ENCODE peak calls at places on chromosomes 11 and 22, in eight cellular contexts. F, K, S, R, M, D, W and C are unnamed samples.

GRCh38 chr11:61687420-61687819 is 7.2 kb downstream of the DAGLA start:
- DNase-seq in W (no peak), S (no peak), F (no peak), K (no peak), D (no peak), M (no peak), R (no peak), C (no peak)

GRCh38 chr11:8069771-8070170 is 11.2 kb upstream of the TUB start:
- DNase-seq in M (no peak), K (no peak), D (no peak), F (no peak), S (no peak), W (no peak), R (no peak), C (no peak)

GRCh38 chr11:123640677-123641494 is 13.5 kb downstream of the SCN3B start:
- DNase-seq in W (peak), S (no peak), M (peak), R (peak), F (peak), D (peak), K (no peak), C (peak)

GRCh38 chr22:30321461-30321860 is 5.3 kb downstream of the TBC1D10A start:
- DNase-seq in F (no peak), R (no peak), K (no peak), W (no peak), M (no peak), S (no peak), D (no peak), C (no peak)

GRCh38 chr22:49702068-49702397 is 125.6 kb downstream of the BRD1 start:
- DNase-seq in W (no peak), D (no peak), K (no peak), F (no peak), M (no peak), R (no peak), S (no peak), C (no peak)

GRCh38 chr11:91104237-91104636 is 881.4 kb upstream of the CHORDC1 start:
- DNase-seq in W (no peak), M (no peak), R (no peak), F (peak), D (peak), K (no peak), S (peak), C (no peak)

GRCh38 chr22:47160141-47160541 is 397.7 kb downstream of the TBC1D22A start:
- DNase-seq in W (peak), R (no peak), F (no peak), S (no peak), M (no peak), K (no peak), D (no peak), C (no peak)

GRCh38 chr22:18024956-18025720 is 777 bp upstream of the MICAL3 start:
- DNase-seq in R (no peak), K (no peak), D (no peak), S (no peak), M (no peak), W (no peak), F (no peak), C (no peak)

GRCh38 chr11:132206993-132207392 is 836.6 kb downstream of the NTM start:
- DNase-seq in S (no peak), W (no peak), M (no peak), R (no peak), D (no peak), F (no peak), K (no peak), C (no peak)

GRCh38 chr22:24153959-24154358 is 27.3 kb upstream of the SUSD2 start:
- DNase-seq in F (no peak), R (no peak), S (no peak), D (no peak), W (no peak), K (no peak), M (no peak), C (no peak)

GRCh38 chr11:69326622-69327219 is 32.8 kb downstream of the MYEOV start:
- DNase-seq in M (no peak), S (no peak), K (no peak), F (no peak), D (no peak), R (no peak), W (no peak), C (no peak)

GRCh38 chr22:18994780-18995711 is 59.0 kb upstream of the PRODH start:
- DNase-seq in D (no peak), F (no peak), W (no peak), K (no peak), S (no peak), M (no peak), R (no peak), C (peak)

GRCh38 chr11:128726464-128727139 is 32.7 kb downstream of the FLI1 start:
- DNase-seq in W (no peak), S (no peak), D (no peak), M (no peak), F (no peak), K (no peak), R (peak), C (no peak)

DNA sequence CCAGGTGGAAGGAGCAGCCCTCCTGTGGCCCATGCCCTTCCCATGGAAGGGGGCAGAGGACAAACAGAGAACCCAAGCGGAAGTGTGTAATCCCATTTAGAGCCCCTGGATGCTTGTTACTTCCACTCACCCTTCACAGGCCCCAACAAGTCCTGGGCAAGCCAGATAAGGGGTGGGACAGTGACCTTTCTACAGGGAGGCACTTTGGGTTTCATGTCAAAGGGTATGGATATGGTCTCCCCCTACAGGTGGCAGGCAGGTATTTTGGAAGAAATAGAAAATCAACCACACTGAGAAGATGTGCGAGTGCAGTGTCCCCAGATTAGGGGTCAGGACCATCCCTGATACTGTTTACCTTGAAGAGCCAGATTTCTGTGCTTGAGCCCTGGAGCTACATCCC is 11.4 kb downstream of the MPEG1 start:
- DNase-seq in W (no peak), D (no peak), R (no peak), M (no peak), K (no peak), F (peak), S (no peak), C (no peak)
- TF ChIP-seq CTCF in W (peak), D (peak), R (peak), M (peak), K (no peak), F (peak), S (peak), C (no peak)

GRCh38 chr22:37166675-37167066 is 17.0 kb upstream of the IL2RB start:
- DNase-seq in D (peak), K (no peak), R (peak), F (peak), W (peak), S (no peak), M (peak), C (peak)
- TF ChIP-seq CTCF in D (peak), K (peak), R (peak), F (peak), W (peak), S (peak), M (peak), C (peak)

GRCh38 chr22:44847892-44848291 is 95.5 kb downstream of the ARHGAP8 start:
- DNase-seq in M (no peak), W (no peak), S (no peak), K (no peak), R (no peak), D (no peak), F (no peak), C (no peak)
- TF ChIP-seq CTCF in M (no peak), W (no peak), S (no peak), K (no peak), R (no peak), D (no peak), F (no peak), C (no peak)

GRCh38 chr11:101866619-101867491 is 48.0 kb upstream of the CEP126 start:
- DNase-seq in D (no peak), M (no peak), S (no peak), F (peak), R (no peak), K (no peak), W (no peak), C (no peak)

GRCh38 chr11:101863361-101863760 is 51.4 kb upstream of the CEP126 start:
- DNase-seq in K (no peak), W (no peak), S (no peak), D (peak), F (peak), M (no peak), R (no peak), C (no peak)

GRCh38 chr11:101864098-101864497 is 50.7 kb upstream of the CEP126 start:
- DNase-seq in W (no peak), K (no peak), D (no peak), R (no peak), F (no peak), M (no peak), S (no peak), C (no peak)

GRCh38 chr11:101860694-101861371 is 54.0 kb upstream of the CEP126 start:
- DNase-seq in K (peak), S (no peak), M (no peak), R (peak), W (peak), D (peak), F (peak), C (peak)

DNA sequence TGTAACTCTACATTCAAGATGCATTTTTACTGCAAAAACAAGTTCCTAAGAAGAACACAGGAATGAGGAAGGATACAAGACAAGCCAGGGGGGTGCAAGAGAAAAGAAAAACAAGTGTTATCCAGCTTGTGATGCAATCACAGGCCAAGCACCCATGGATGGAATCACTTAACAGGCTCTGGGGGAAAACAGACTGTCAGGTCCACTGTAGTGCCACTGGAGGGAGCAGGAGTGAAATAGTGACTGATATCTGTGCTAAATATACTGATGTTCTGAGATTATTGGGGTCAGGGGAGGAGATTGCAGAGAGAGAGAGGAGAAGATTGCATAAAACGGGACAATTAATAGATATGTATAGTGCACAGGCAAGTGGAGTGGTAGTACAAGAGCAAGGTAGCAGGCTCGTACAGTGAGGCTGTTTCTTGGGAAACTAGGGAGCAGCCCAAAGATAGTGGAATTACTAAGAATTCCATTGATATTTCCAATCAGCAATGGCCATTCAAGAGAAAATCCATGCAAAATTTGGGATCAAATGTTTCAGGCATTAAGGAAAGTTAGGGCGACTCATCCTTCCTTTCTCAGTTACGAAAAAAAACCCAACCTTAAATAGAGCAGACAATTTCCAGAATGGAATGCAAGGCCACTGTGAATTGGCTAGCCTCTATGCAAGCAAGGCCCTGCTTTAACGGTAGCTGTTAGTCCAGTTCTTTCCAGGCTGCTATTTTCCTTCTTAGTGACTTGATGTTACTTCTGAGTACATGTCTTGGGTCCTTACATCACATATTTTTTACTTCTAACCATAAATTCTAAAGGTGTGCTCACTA is 52.2 kb upstream of the CEP126 start:
- DNase-seq in D (peak), S (no peak), W (peak), K (peak), R (no peak), M (no peak), F (peak), C (peak)
- TF ChIP-seq CTCF in D (peak), S (peak), W (peak), K (peak), R (peak), M (peak), F (peak), C (peak)

GRCh38 chr22:37253164-37253660 is 9.1 kb upstream of the RAC2 start:
- DNase-seq in K (no peak), S (no peak), F (no peak), D (no peak), R (no peak), W (peak), M (no peak), C (no peak)
- TF ChIP-seq CTCF in K (peak), S (no peak), F (no peak), D (peak), R (no peak), W (no peak), M (peak), C (no peak)

GRCh38 chr22:38859581-38860290 is 12.3 kb downstream of the CBX6 start:
- DNase-seq in M (no peak), W (no peak), S (no peak), K (no peak), R (no peak), D (no peak), F (no peak), C (no peak)

GRCh38 chr22:38862375-38863329 is 9.4 kb downstream of the CBX6 start:
- DNase-seq in F (no peak), K (no peak), S (no peak), M (no peak), W (no peak), R (no peak), D (peak), C (no peak)

GRCh38 chr22:38860291-38861169 is 11.5 kb downstream of the CBX6 start:
- DNase-seq in W (peak), M (no peak), S (no peak), K (no peak), F (no peak), D (no peak), R (no peak), C (no peak)

GRCh38 chr22:38861927-38862326 is 10.1 kb downstream of the CBX6 start:
- DNase-seq in R (no peak), W (no peak), F (no peak), D (no peak), M (no peak), K (no peak), S (no peak), C (no peak)

DNA sequence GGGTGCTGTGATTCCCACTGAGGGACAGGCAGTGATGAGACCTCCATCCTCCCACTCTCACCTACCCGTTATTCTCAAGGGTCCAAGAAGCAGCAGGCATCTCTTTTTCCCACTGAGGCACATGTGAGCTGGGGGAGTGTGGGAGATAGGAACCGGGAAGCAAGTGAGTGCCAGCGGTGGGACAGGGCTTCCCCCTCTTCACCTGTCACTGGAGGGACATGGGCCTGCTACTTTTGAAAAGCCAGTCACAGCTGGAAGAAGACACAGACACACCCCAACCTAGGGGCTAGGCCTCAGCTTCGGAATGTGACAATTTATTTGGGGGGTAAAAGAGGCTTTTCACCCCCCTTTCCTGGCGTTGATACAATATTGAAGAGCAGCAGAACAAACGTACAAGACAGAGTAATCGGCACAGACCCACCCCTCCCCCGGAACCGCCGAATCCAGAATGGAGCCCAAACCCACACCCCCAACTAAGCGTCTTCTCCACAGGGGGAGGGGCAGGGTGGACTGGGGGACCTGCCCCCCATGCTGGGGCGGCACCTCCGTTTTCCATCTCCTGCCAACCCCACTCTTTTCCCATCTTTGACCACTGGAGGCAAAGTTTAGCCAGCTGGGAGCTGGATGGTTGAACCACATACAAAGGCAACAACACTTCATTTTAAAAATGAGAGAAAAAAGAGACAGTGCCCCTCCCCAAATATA is 10.7 kb downstream of the CBX6 start:
- DNase-seq in F (no peak), R (no peak), K (no peak), S (no peak), M (no peak), W (peak), D (peak), C (no peak)
- TF ChIP-seq CTCF in F (peak), R (no peak), K (no peak), S (no peak), M (peak), W (no peak), D (peak), C (no peak)

DNA sequence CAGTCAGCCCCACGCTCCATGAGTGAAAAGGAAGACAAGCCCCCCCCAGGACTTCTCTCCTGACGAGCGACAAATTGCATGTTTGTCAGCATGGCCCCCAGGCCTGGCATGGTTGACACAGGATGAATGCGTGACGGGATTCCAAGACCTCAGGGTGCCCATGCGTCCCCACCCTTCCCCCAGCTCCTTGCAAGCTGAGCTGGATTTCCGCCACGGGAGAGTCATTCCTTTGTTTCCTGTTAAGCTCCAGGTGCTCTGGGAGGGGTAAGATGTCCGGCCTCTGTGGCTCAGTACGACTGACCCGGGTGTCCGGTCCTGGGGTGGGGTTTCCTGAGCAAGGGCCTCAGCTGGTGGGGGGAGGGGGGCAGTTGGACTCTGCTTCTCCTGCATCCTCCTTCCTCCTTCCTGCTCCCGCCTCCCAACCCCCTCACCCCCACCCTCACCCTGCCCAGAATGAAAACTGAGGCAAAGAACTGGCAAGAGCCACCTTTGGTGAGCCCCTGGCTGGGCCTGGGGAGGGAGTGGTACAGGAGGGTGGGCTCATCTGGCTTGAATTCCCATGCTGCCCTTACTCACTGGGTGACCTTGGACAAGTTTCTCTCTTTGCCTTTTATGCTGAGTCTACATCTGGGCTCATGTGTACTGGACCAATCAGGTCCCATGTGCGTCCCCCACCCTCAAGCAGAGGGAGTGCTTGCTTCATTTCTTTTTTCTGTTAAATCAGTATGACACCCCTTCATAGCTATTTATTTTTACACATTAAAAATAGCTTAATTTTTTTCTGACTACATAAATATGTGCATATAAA is 2.5 kb downstream of the CDC42EP2 start:
- DNase-seq in R (no peak), K (peak), S (peak), W (peak), F (peak), D (peak), M (no peak), C (peak)
- TF ChIP-seq CTCF in R (no peak), K (no peak), S (no peak), W (no peak), F (no peak), D (no peak), M (no peak), C (no peak)

GRCh38 chr11:104534268-104534667 is 364.0 kb downstream of the CASP12 start:
- DNase-seq in R (no peak), F (peak), W (no peak), S (no peak), M (no peak), K (peak), D (peak), C (no peak)

GRCh38 chr11:104531894-104532293 is 366.4 kb downstream of the CASP12 start:
- DNase-seq in W (no peak), S (no peak), D (no peak), R (no peak), F (peak), M (no peak), K (no peak), C (no peak)

GRCh38 chr11:104529916-104530315 is 366.0 kb upstream of the PDGFD start:
- DNase-seq in W (no peak), M (no peak), K (no peak), F (no peak), D (no peak), S (no peak), R (no peak), C (no peak)

GRCh38 chr11:104529213-104529612 is 365.3 kb upstream of the PDGFD start:
- DNase-seq in F (no peak), K (no peak), W (no peak), M (no peak), S (no peak), R (no peak), D (peak), C (no peak)

GRCh38 chr11:104531075-104531474 is 367.1 kb upstream of the PDGFD start:
- DNase-seq in M (no peak), K (no peak), D (no peak), S (no peak), W (no peak), R (peak), F (peak), C (no peak)
- TF ChIP-seq CTCF in M (no peak), K (peak), D (peak), S (peak), W (no peak), R (peak), F (peak), C (no peak)